ENCODE peak calls at places on chromosome 15, in nine cellular contexts. Y is A549, W is cardiac muscle cell, B is H1, D is heart right ventricle, F is kidney, O is IMR-90, A is endodermal cell, J is psoas muscle. U is an unnamed sample.

GRCh38 chr15:28017423-28017924 is 81.6 kb downstream of the OCA2 start:
- DNase-seq in J (no peak), O (no peak), B (no peak), D (no peak), A (no peak), Y (no peak), W (no peak), F (no peak), U (no peak)

GRCh38 chr15:76328962-76329361 is 7.6 kb upstream of the ISL2 start:
- DNase-seq in F (no peak), J (no peak), W (no peak), B (no peak), A (no peak), Y (no peak), D (no peak), O (peak), U (no peak)

GRCh38 chr15:81293728-81294500 is 30.0 kb downstream of the STARD5 start:
- DNase-seq in F (no peak), Y (no peak), B (no peak), D (no peak), A (no peak), J (no peak), O (no peak), W (no peak), U (no peak)

GRCh38 chr15:77738441-77739437 is 106.0 kb upstream of the LINGO1 start:
- DNase-seq in Y (no peak), A (peak), W (no peak), D (no peak), O (no peak), J (no peak), F (no peak), B (peak), U (no peak)

GRCh38 chr15:55420171-55420871 is 12.0 kb downstream of the PIERCE2 start:
- DNase-seq in A (no peak), W (no peak), B (no peak), O (no peak), D (no peak), J (no peak), Y (no peak), F (no peak), U (no peak)

GRCh38 chr15:86040360-86041095 is 39.1 kb upstream of the AGBL1 start:
- DNase-seq in J (no peak), B (peak), O (no peak), Y (no peak), D (no peak), A (peak), F (no peak), W (no peak), U (no peak)

GRCh38 chr15:65101418-65101890 is 13.5 kb downstream of the UBAP1L start:
- DNase-seq in D (peak), W (peak), O (peak), A (peak), B (peak), Y (peak), J (peak), F (no peak), U (peak)

GRCh38 chr15:100713163-100713867 is 110.9 kb downstream of the ASB7 start:
- DNase-seq in A (peak), B (no peak), D (no peak), Y (peak), W (peak), J (no peak), O (peak), F (no peak), U (no peak)

GRCh38 chr15:62782100-62782791 is 260.3 kb upstream of the TPM1 start:
- DNase-seq in B (peak), F (peak), A (peak), J (peak), W (peak), D (peak), O (peak), Y (peak), U (peak)

GRCh38 chr15:66701422-66702034 is 508 bp upstream of the SMAD6 start:
- DNase-seq in A (no peak), O (no peak), W (no peak), Y (peak), D (peak), F (peak), J (peak), B (peak), U (no peak)

GRCh38 chr15:73800662-73801345 is 47.7 kb upstream of the INSYN1 start:
- DNase-seq in D (peak), B (no peak), A (no peak), Y (peak), W (peak), J (peak), F (no peak), O (peak), U (peak)

GRCh38 chr15:60772395-60773120 is 293.6 kb upstream of the ICE2 start:
- DNase-seq in O (no peak), J (no peak), Y (no peak), W (no peak), A (no peak), F (no peak), B (no peak), D (no peak), U (no peak)

GRCh38 chr15:68356778-68357177 is 75.2 kb downstream of the ITGA11 start:
- DNase-seq in W (no peak), Y (no peak), D (no peak), O (no peak), J (no peak), B (no peak), A (no peak), F (no peak), U (no peak)

GRCh38 chr15:68353418-68354145 is 76.0 kb downstream of the FEM1B start:
- DNase-seq in O (peak), D (no peak), A (no peak), J (no peak), F (no peak), W (no peak), Y (no peak), B (no peak), U (no peak)

GRCh38 chr15:68354268-68354667 is 76.7 kb downstream of the FEM1B start:
- DNase-seq in D (no peak), A (no peak), O (no peak), F (no peak), J (no peak), B (no peak), Y (no peak), W (no peak), U (no peak)

GRCh38 chr15:68352401-68353062 is 75.0 kb downstream of the FEM1B start:
- DNase-seq in A (no peak), D (no peak), J (peak), F (no peak), Y (peak), W (peak), B (no peak), O (peak), U (peak)

DNA sequence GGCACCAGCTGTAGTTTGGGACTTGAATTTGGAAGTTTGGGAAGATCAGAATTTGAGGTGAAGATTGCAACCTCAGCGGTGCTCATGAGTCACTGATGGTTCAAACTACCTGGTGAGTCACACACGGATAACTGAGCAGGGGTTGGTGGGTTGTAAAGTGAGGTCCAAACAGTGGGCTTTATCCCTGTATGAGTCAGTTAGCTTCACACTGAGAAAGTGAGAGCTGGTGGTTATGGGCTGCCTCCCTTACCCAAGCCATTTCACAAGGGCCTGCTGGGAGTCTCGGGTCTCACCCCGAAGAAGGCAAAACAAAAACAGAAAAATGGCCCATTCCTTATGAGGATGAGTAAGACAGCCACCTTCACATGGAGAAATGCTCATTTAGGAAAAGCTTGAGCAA is 77.0 kb downstream of the ITGA11 start:
- DNase-seq in O (peak), B (no peak), F (no peak), Y (peak), W (peak), D (no peak), J (no peak), A (peak), U (peak)
- H3K27ac ChIP-seq in O (peak), B (no peak), F (no peak), Y (peak), W (no peak), D (no peak), J (no peak), A (no peak), U (peak)

GRCh38 chr15:52220251-52220650 is 29.1 kb upstream of the GNB5 start:
- DNase-seq in B (no peak), F (no peak), J (no peak), D (no peak), O (no peak), A (no peak), W (no peak), Y (no peak), U (no peak)
- H3K4me3 ChIP-seq in B (no peak), F (no peak), J (no peak), D (no peak), O (no peak), A (no peak), W (no peak), Y (no peak), U (no peak)

DNA sequence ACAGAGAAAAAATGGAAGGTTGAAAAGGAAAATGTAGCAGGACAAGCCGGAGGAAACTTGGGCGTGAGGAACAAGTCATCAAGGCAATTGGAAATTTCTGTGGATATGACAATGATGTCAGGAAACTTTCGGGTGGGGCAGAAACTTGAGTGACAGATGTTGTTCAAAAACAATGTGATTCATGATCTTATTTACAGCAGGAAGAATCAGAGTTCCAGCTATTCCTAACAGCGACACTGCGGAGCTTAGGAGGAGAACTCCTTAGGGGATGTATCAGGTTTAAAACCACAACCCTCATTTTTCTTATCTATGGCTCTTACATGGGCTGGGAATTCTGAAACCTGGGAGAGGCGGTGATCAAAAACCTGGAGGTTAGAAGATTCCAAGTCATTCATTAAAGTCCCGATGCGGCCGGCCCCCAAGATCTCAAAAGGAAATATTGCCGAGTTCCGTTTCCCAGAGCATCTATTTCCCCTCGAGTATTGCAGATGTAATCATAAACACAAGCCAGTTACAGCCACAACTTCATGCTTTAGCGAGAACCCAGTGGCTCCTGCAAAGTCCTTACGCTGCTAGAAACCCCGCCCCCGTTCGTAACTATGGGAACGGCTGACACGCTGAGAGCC is 652 bp upstream of the ARRDC4 start:
- DNase-seq in W (no peak), O (no peak), D (no peak), B (no peak), A (no peak), J (no peak), Y (no peak), F (no peak), U (no peak)
- H3K27ac ChIP-seq in W (peak), O (no peak), D (peak), B (no peak), A (no peak), J (peak), Y (no peak), F (peak), U (no peak)

DNA sequence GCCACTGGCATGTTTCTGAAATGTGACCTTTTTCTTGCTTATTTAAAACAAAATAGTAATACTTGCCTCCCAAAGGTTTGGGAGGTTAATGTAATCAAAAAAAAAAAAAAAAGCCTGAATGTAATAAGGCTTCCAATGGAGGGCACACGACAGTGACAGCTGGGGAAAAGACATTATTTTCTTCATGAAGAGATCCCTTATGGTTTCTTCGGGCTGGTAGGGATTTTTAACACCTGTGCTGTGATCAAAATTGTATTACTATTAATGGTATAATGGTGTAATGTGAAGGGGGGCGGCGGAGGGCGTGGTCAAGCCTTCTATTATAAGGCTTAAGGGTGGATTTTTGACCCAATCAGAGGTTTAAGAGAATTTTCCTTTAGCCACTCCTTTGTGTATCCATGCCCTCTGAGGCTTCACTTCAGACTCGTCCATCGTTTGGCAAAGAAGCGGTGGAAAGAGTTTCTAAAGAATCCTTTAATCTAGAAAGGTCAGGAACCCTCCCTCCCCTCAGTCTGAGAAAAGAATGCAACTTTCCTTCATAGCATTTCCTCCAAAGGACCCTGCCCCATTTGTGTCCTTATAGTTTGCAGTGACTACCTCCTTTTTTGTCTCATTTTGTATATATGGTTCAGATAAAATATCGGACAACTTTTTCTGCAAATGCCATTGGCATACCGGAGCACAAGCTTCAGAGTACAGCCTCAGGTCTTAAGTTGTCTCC is 89.5 kb upstream of the CHD2 start:
- DNase-seq in D (peak), W (peak), J (peak), O (peak), A (peak), Y (no peak), B (no peak), F (peak), U (no peak)
- H3K4me3 ChIP-seq in D (peak), W (peak), J (peak), O (peak), A (peak), Y (peak), B (peak), F (peak), U (peak)

DNA sequence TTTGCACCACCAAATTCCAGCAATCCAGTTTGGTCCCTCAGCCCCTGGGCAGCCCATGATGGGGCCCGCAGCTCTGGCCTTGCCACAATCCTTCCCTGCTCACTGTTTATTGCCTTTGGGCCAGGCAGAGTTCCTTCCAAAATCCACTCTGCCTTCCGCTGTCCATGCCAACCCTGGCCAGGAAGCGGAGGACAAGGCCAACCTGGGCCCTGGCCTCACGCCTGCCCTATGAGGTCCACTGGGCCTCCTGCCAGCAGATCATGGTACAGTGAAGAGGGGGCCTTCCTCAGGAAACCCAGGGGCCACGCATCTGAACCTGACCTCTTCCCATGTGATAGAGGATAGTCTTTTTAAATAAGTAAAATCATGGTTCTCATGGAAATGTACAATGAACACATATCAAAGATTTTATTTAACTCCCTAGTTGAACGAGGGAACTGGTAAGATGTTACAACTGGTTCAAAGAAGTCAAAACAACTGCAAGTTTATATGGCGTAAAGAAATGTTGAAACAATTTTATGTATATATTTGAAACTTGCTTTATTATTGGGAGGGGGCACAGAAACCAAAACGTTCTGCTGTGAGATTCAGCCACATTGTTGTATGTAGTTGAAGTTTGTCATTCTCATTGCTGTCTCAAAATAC is 95.8 kb upstream of the TNFAIP8L3 start:
- DNase-seq in J (peak), B (no peak), F (no peak), O (no peak), A (no peak), Y (no peak), W (no peak), D (peak), U (no peak)
- H3K27ac ChIP-seq in J (peak), B (no peak), F (no peak), O (no peak), A (no peak), Y (no peak), W (no peak), D (no peak), U (no peak)

U was measured in AG04450.